ENCODE peak calls at places on chromosome 5, in seven cellular contexts. One of them, this sample, is unnamed.

GRCh38 chr5:144205141-144205551 is 34.5 kb downstream of the KCTD16 start:
- DNase-seq in AG10803: peak; percentile 52
- DNase-seq in frontal cortex: peak; percentile 20
- DNase-seq in amniotic epithelial cell: peak; percentile 51
- DNase-seq in central memory CD8-positive, alpha-beta T cell: no peak
- DNase-seq in left cardiac atrium: peak; percentile 27
- DNase-seq in Calu3: peak; percentile 22
- DNase-seq in this sample: no peak

GRCh38 chr5:77359231-77359630 is 132.9 kb downstream of the WDR41 start:
- DNase-seq in Calu3: no peak
- DNase-seq in central memory CD8-positive, alpha-beta T cell: no peak
- DNase-seq in amniotic epithelial cell: no peak
- DNase-seq in AG10803: no peak
- DNase-seq in left cardiac atrium: no peak
- DNase-seq in frontal cortex: no peak
- DNase-seq in this sample: no peak

GRCh38 chr5:135442387-135443256 is 4.5 kb downstream of the DCANP1 start:
- DNase-seq in frontal cortex: no peak
- DNase-seq in Calu3: no peak
- DNase-seq in central memory CD8-positive, alpha-beta T cell: no peak
- DNase-seq in amniotic epithelial cell: no peak
- DNase-seq in left cardiac atrium: no peak
- DNase-seq in AG10803: no peak
- DNase-seq in this sample: no peak

GRCh38 chr5:110817437-110817836 is 78.6 kb downstream of the SLC25A46 start:
- DNase-seq in left cardiac atrium: no peak
- DNase-seq in amniotic epithelial cell: peak; percentile 28
- DNase-seq in frontal cortex: no peak
- DNase-seq in central memory CD8-positive, alpha-beta T cell: no peak
- DNase-seq in Calu3: no peak
- DNase-seq in AG10803: peak; percentile 0
- DNase-seq in this sample: no peak

GRCh38 chr5:24749701-24750100 is 104.9 kb upstream of the CDH10 start:
- DNase-seq in amniotic epithelial cell: peak; percentile 2
- DNase-seq in AG10803: peak; percentile 57
- DNase-seq in frontal cortex: no peak
- DNase-seq in left cardiac atrium: no peak
- DNase-seq in Calu3: no peak
- DNase-seq in central memory CD8-positive, alpha-beta T cell: no peak
- DNase-seq in this sample: no peak

GRCh38 chr5:131406997-131407638 is 143.3 kb downstream of the CDC42SE2 start:
- DNase-seq in frontal cortex: no peak
- DNase-seq in central memory CD8-positive, alpha-beta T cell: no peak
- DNase-seq in Calu3: no peak
- DNase-seq in AG10803: no peak
- DNase-seq in left cardiac atrium: no peak
- DNase-seq in amniotic epithelial cell: peak; percentile 33
- DNase-seq in this sample: no peak

GRCh38 chr5:42876375-42876844 is 64.7 kb upstream of the SELENOP start:
- DNase-seq in frontal cortex: no peak
- DNase-seq in amniotic epithelial cell: peak; percentile 59
- DNase-seq in Calu3: no peak
- DNase-seq in central memory CD8-positive, alpha-beta T cell: no peak
- DNase-seq in AG10803: no peak
- DNase-seq in left cardiac atrium: no peak
- DNase-seq in this sample: no peak

GRCh38 chr5:135456238-135457099 is 4.3 kb upstream of the TIFAB start:
- DNase-seq in AG10803: peak; percentile 80
- DNase-seq in left cardiac atrium: peak; percentile 68
- DNase-seq in frontal cortex: no peak
- DNase-seq in Calu3: peak; percentile 13
- DNase-seq in amniotic epithelial cell: peak; percentile 86
- DNase-seq in central memory CD8-positive, alpha-beta T cell: no peak
- DNase-seq in this sample: no peak

GRCh38 chr5:92874790-92875189 is 706.2 kb downstream of the NR2F1-AS1 start:
- DNase-seq in frontal cortex: no peak
- DNase-seq in AG10803: no peak
- DNase-seq in Calu3: no peak
- DNase-seq in amniotic epithelial cell: peak; percentile 8
- DNase-seq in left cardiac atrium: no peak
- DNase-seq in central memory CD8-positive, alpha-beta T cell: no peak
- DNase-seq in this sample: no peak

GRCh38 chr5:161544350-161544765 is 2.2 kb downstream of the GABRB2 start:
- DNase-seq in amniotic epithelial cell: peak; percentile 37
- DNase-seq in AG10803: peak; percentile 39
- DNase-seq in Calu3: peak; percentile 55
- DNase-seq in left cardiac atrium: peak; percentile 27
- DNase-seq in central memory CD8-positive, alpha-beta T cell: no peak
- DNase-seq in frontal cortex: no peak
- DNase-seq in this sample: no peak

GRCh38 chr5:170287532-170287931 is 10.0 kb downstream of the LCP2 start:
- DNase-seq in left cardiac atrium: peak; percentile 70
- DNase-seq in amniotic epithelial cell: no peak
- DNase-seq in AG10803: peak; percentile 2
- DNase-seq in central memory CD8-positive, alpha-beta T cell: no peak
- DNase-seq in Calu3: no peak
- DNase-seq in frontal cortex: no peak
- DNase-seq in this sample: no peak

GRCh38 chr5:103408408-103408807 is 149.8 kb downstream of the MACIR start:
- DNase-seq in Calu3: no peak
- DNase-seq in left cardiac atrium: no peak
- DNase-seq in AG10803: no peak
- DNase-seq in central memory CD8-positive, alpha-beta T cell: no peak
- DNase-seq in frontal cortex: no peak
- DNase-seq in amniotic epithelial cell: no peak
- DNase-seq in this sample: no peak

GRCh38 chr5:118796081-118796480 is 192.3 kb downstream of the DTWD2 start:
- DNase-seq in AG10803: no peak
- DNase-seq in amniotic epithelial cell: no peak
- DNase-seq in Calu3: no peak
- DNase-seq in central memory CD8-positive, alpha-beta T cell: no peak
- DNase-seq in frontal cortex: no peak
- DNase-seq in left cardiac atrium: no peak
- DNase-seq in this sample: no peak

GRCh38 chr5:43553381-43553780 is 3.5 kb downstream of the PAIP1 start:
- DNase-seq in AG10803: no peak
- DNase-seq in central memory CD8-positive, alpha-beta T cell: no peak
- DNase-seq in frontal cortex: no peak
- DNase-seq in Calu3: no peak
- DNase-seq in left cardiac atrium: no peak
- DNase-seq in amniotic epithelial cell: peak; percentile 29
- DNase-seq in this sample: no peak

GRCh38 chr5:82863260-82863659 is 213.9 kb downstream of the TMEM167A start:
- DNase-seq in amniotic epithelial cell: no peak
- DNase-seq in frontal cortex: no peak
- DNase-seq in Calu3: no peak
- DNase-seq in central memory CD8-positive, alpha-beta T cell: no peak
- DNase-seq in AG10803: no peak
- DNase-seq in left cardiac atrium: no peak
- DNase-seq in this sample: no peak

GRCh38 chr5:135266975-135267374 is 132.1 kb downstream of the MACROH2A1 start:
- DNase-seq in left cardiac atrium: no peak
- DNase-seq in Calu3: no peak
- DNase-seq in AG10803: no peak
- DNase-seq in amniotic epithelial cell: peak; percentile 58
- DNase-seq in frontal cortex: no peak
- DNase-seq in central memory CD8-positive, alpha-beta T cell: no peak
- DNase-seq in this sample: no peak

This sample was measured in prostate gland.